ENCODE peak calls at places on chromosome 20, in eight cellular contexts. S is HFFc6; U is kidney glomerular epithelial cell; D is central memory CD4-positive, alpha-beta T cell; K is cardiac muscle cell; F is HEK293T; E is Right ventricle myocardium superior; H is AG08396. X is an unnamed sample.

GRCh38 chr20:58112017-58112781 is 116.3 kb downstream of the ANKRD60 start:
- DNase-seq in S (peak), U (no peak), D (no peak), K (peak), F (no peak), E (no peak), H (peak), X (no peak)

GRCh38 chr20:23048283-23049200 is 930 bp downstream of the THBD start:
- DNase-seq in S (no peak), U (no peak), D (no peak), K (peak), F (peak), E (peak), H (peak), X (peak)

GRCh38 chr20:47883186-47883585 is 97.9 kb upstream of the SULF2 start:
- DNase-seq in S (no peak), U (no peak), D (no peak), K (no peak), F (no peak), E (no peak), H (no peak), X (no peak)

GRCh38 chr20:11235058-11235457 is 561.3 kb upstream of the JAG1 start:
- DNase-seq in S (peak), U (peak), D (no peak), K (peak), F (no peak), E (no peak), H (no peak), X (no peak)

GRCh38 chr20:46289416-46289815 is 18.9 kb downstream of the CDH22 start:
- DNase-seq in S (no peak), U (no peak), D (no peak), K (no peak), F (no peak), E (no peak), H (no peak), X (no peak)

GRCh38 chr20:42003380-42003779 is 385.2 kb upstream of the CHD6 start:
- DNase-seq in S (no peak), U (no peak), D (no peak), K (no peak), F (no peak), E (no peak), H (no peak), X (no peak)

GRCh38 chr20:23924751-23925150 is 45.2 kb upstream of the CST5 start:
- DNase-seq in S (no peak), U (no peak), D (no peak), K (no peak), F (no peak), E (no peak), H (no peak), X (no peak)

GRCh38 chr20:31901615-31902014 is 31.2 kb downstream of the TTLL9 start:
- DNase-seq in S (no peak), U (no peak), D (no peak), K (no peak), F (no peak), E (no peak), H (no peak), X (no peak)

GRCh38 chr20:63124092-63124781 is 91.7 kb downstream of the YTHDF1 start:
- DNase-seq in S (peak), U (no peak), D (no peak), K (peak), F (no peak), E (peak), H (peak), X (no peak)

GRCh38 chr20:1860446-1860845 is 34.8 kb upstream of the SIRPA start:
- DNase-seq in S (peak), U (peak), D (no peak), K (peak), F (no peak), E (no peak), H (peak), X (no peak)

GRCh38 chr20:56628873-56629463 is at the start of gene TFAP2C:
- DNase-seq in S (peak), U (peak), D (no peak), K (peak), F (peak), E (peak), H (peak), X (peak)

GRCh38 chr20:21613512-21613911 is 92.0 kb upstream of the PAX1 start:
- DNase-seq in S (no peak), U (no peak), D (no peak), K (no peak), F (no peak), E (no peak), H (no peak), X (no peak)

GRCh38 chr20:22055981-22056380 is 350.5 kb downstream of the PAX1 start:
- DNase-seq in S (no peak), U (no peak), D (no peak), K (no peak), F (no peak), E (no peak), H (no peak), X (no peak)

GRCh38 chr20:49532285-49532946 is 35.5 kb downstream of the PTGIS start:
- DNase-seq in S (no peak), U (no peak), D (no peak), K (no peak), F (no peak), E (no peak), H (no peak), X (no peak)

GRCh38 chr20:58829531-58829941 is 21.2 kb downstream of the GNAS-AS1 start:
- DNase-seq in S (no peak), U (no peak), D (no peak), K (peak), F (no peak), E (peak), H (peak), X (peak)

GRCh38 chr20:50220894-50221266 is 30.2 kb downstream of the CEBPB start:
- DNase-seq in S (no peak), U (no peak), D (no peak), K (no peak), F (no peak), E (no peak), H (no peak), X (no peak)

GRCh38 chr20:16472045-16472872 is 101.0 kb downstream of the KIF16B start:
- DNase-seq in S (no peak), U (no peak), D (no peak), K (peak), F (no peak), E (no peak), H (no peak), X (no peak)

GRCh38 chr20:59121714-59122376 is 41.8 kb upstream of the ZNF831 start:
- DNase-seq in S (no peak), U (no peak), D (peak), K (no peak), F (no peak), E (no peak), H (no peak), X (no peak)

GRCh38 chr20:63624486-63624885 is 2.4 kb downstream of the GMEB2 start:
- DNase-seq in S (no peak), U (no peak), D (no peak), K (peak), F (peak), E (peak), H (no peak), X (no peak)

GRCh38 chr20:32570401-32571190 is 14.5 kb downstream of the NOL4L start:
- DNase-seq in S (no peak), U (no peak), D (no peak), K (peak), F (no peak), E (peak), H (no peak), X (no peak)

GRCh38 chr20:48875233-48875913 is 46.1 kb upstream of the ARFGEF2 start:
- DNase-seq in S (no peak), U (no peak), D (no peak), K (no peak), F (no peak), E (no peak), H (no peak), X (no peak)

GRCh38 chr20:3929713-3930060 is 40.5 kb downstream of the PANK2 start:
- DNase-seq in S (no peak), U (no peak), D (no peak), K (peak), F (no peak), E (no peak), H (no peak), X (no peak)

GRCh38 chr20:52192296-52193007 is 873 bp upstream of the ZFP64 start:
- DNase-seq in S (peak), U (peak), D (no peak), K (no peak), F (no peak), E (peak), H (peak), X (peak)

GRCh38 chr20:32969356-32970114 is 34.7 kb downstream of the SUN5 start:
- DNase-seq in S (no peak), U (no peak), D (no peak), K (no peak), F (no peak), E (no peak), H (no peak), X (no peak)

GRCh38 chr20:19609642-19610223 is 148.3 kb upstream of the RIN2 start:
- DNase-seq in S (no peak), U (peak), D (no peak), K (no peak), F (no peak), E (no peak), H (no peak), X (peak)

GRCh38 chr20:39107741-39108140 is 145.6 kb downstream of the DHX35 start:
- DNase-seq in S (peak), U (no peak), D (no peak), K (peak), F (no peak), E (no peak), H (no peak), X (no peak)

GRCh38 chr20:49590163-49591017 is 22.5 kb upstream of the PTGIS start:
- DNase-seq in S (no peak), U (no peak), D (no peak), K (no peak), F (no peak), E (no peak), H (no peak), X (no peak)

GRCh38 chr20:17562804-17563305 is 7.0 kb upstream of the DSTN start:
- DNase-seq in S (peak), U (peak), D (no peak), K (peak), F (no peak), E (no peak), H (peak), X (peak)

GRCh38 chr20:61482425-61482887 is 230.4 kb downstream of the CDH4 start:
- DNase-seq in S (no peak), U (no peak), D (no peak), K (no peak), F (no peak), E (no peak), H (no peak), X (no peak)

GRCh38 chr20:44832724-44833123 is 22.4 kb upstream of the RIMS4 start:
- DNase-seq in S (no peak), U (peak), D (no peak), K (peak), F (no peak), E (no peak), H (no peak), X (no peak)

GRCh38 chr20:62382306-62383198 is 4.4 kb upstream of the RPS21 start:
- DNase-seq in S (peak), U (peak), D (peak), K (peak), F (peak), E (peak), H (peak), X (peak)

GRCh38 chr20:14498809-14499208 is 161.4 kb upstream of the FLRT3 start:
- DNase-seq in S (no peak), U (no peak), D (no peak), K (no peak), F (no peak), E (no peak), H (no peak), X (no peak)

GRCh38 chr20:4154958-4155411 is 139.6 kb upstream of the RNF24 start:
- DNase-seq in S (no peak), U (no peak), D (no peak), K (no peak), F (no peak), E (peak), H (no peak), X (no peak)

X was measured in T47D.